ENCODE peak calls at places on chromosomes 12 and 14, in six cellular contexts. One of them, this sample, is unnamed. For H3K4me1, the result is how much of the 10 kb centered on the place peaks cover.

GRCh38 chr14:81366884-81367283 is 33.2 kb downstream of the STON2 start:
- DNase-seq in lower lobe of right lung: no peak
- DNase-seq in sigmoid colon: no peak
- DNase-seq in endothelial cell of umbilical vein: no peak
- DNase-seq in uterus: no peak
- DNase-seq in prostate gland: no peak
- DNase-seq in this sample: no peak

GRCh38 chr12:23361971-23362370 is 587.5 kb downstream of the SOX5 start:
- DNase-seq in lower lobe of right lung: no peak
- DNase-seq in sigmoid colon: no peak
- DNase-seq in endothelial cell of umbilical vein: no peak
- DNase-seq in uterus: no peak
- DNase-seq in prostate gland: no peak
- DNase-seq in this sample: no peak

GRCh38 chr14:100078997-100079561 is 13.9 kb downstream of the EVL start:
- DNase-seq in lower lobe of right lung: no peak
- DNase-seq in sigmoid colon: no peak
- DNase-seq in endothelial cell of umbilical vein: peak
- DNase-seq in uterus: no peak
- DNase-seq in prostate gland: no peak
- DNase-seq in this sample: no peak

GRCh38 chr14:68418192-68419118 is 374.4 kb downstream of the ZFP36L1 start:
- DNase-seq in lower lobe of right lung: no peak
- DNase-seq in sigmoid colon: no peak
- DNase-seq in endothelial cell of umbilical vein: no peak
- DNase-seq in uterus: no peak
- DNase-seq in prostate gland: peak
- DNase-seq in this sample: no peak

GRCh38 chr12:124654666-124655316 is 87.4 kb upstream of the NCOR2 start:
- DNase-seq in lower lobe of right lung: no peak
- DNase-seq in sigmoid colon: peak
- DNase-seq in endothelial cell of umbilical vein: no peak
- DNase-seq in uterus: peak
- DNase-seq in prostate gland: peak
- DNase-seq in this sample: peak

GRCh38 chr12:104137175-104137901 is 672 bp downstream of the NFYB start:
- DNase-seq in lower lobe of right lung: peak
- DNase-seq in sigmoid colon: peak
- DNase-seq in endothelial cell of umbilical vein: peak
- DNase-seq in uterus: peak
- DNase-seq in prostate gland: peak
- DNase-seq in this sample: peak

GRCh38 chr14:69648480-69649414 is 37.4 kb downstream of the SUSD6 start:
- DNase-seq in lower lobe of right lung: no peak
- DNase-seq in sigmoid colon: no peak
- DNase-seq in endothelial cell of umbilical vein: peak
- DNase-seq in uterus: no peak
- DNase-seq in prostate gland: no peak
- DNase-seq in this sample: no peak

GRCh38 chr14:77825895-77826519 is 26.1 kb downstream of the ADCK1 start:
- DNase-seq in lower lobe of right lung: peak
- DNase-seq in sigmoid colon: no peak
- DNase-seq in endothelial cell of umbilical vein: no peak
- DNase-seq in uterus: no peak
- DNase-seq in prostate gland: no peak
- DNase-seq in this sample: peak

GRCh38 chr14:81516941-81517797 is 16.5 kb downstream of the SEL1L start:
- DNase-seq in lower lobe of right lung: no peak
- DNase-seq in sigmoid colon: peak
- DNase-seq in endothelial cell of umbilical vein: peak
- DNase-seq in uterus: peak
- DNase-seq in prostate gland: peak
- DNase-seq in this sample: no peak

GRCh38 chr14:65993996-65994395 is 492.2 kb upstream of the CCDC196 start:
- DNase-seq in lower lobe of right lung: no peak
- DNase-seq in sigmoid colon: no peak
- DNase-seq in endothelial cell of umbilical vein: no peak
- DNase-seq in uterus: no peak
- DNase-seq in prostate gland: no peak
- DNase-seq in this sample: no peak

GRCh38 chr12:120628919-120629318 is 11.5 kb upstream of the CABP1 start:
- DNase-seq in lower lobe of right lung: no peak
- DNase-seq in sigmoid colon: no peak
- DNase-seq in endothelial cell of umbilical vein: no peak
- DNase-seq in uterus: no peak
- DNase-seq in prostate gland: no peak
- DNase-seq in this sample: no peak

GRCh38 chr14:66228267-66228970 is 257.8 kb upstream of the CCDC196 start:
- DNase-seq in lower lobe of right lung: no peak
- DNase-seq in sigmoid colon: no peak
- DNase-seq in endothelial cell of umbilical vein: no peak
- DNase-seq in uterus: no peak
- DNase-seq in prostate gland: no peak
- DNase-seq in this sample: no peak

GRCh38 chr12:57771271-57771872 is 533 bp downstream of the METTL1 start:
- DNase-seq in lower lobe of right lung: peak
- DNase-seq in sigmoid colon: peak
- DNase-seq in endothelial cell of umbilical vein: no peak
- DNase-seq in uterus: peak
- DNase-seq in prostate gland: peak
- DNase-seq in this sample: peak

DNA sequence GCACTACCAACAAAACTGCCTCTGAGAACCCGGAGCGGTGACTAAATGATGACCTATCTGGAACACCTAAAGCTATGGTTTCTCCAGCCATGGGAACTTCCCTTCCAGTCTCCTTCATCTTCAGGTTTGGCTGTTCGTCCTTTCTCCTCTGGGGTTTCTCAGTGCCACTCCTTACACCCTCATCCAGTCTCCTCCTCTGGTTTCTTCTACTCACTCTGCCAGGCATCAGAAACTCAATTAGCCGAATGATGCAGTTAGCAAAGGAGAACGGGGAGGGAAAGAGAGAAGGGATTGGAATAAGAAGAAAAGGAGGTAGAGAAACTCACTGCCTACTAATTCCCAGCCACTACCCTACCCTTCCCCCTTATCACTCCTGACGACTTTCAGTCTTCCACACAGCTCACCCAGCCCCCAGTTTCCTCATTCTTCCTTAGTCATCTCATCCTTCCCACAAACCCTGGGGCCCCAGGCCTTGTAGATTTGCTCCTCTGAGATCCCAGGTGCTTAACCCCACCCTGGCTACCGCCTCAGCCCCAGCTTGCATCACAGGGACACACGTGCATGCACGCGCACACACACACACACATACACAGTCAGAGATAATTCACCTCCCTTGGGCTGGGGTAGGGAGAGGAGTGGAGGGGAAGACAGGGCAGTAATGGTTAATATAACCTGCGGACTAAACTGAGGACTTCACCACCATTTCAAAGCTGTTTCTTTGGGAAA is 13.0 kb downstream of the FGD6 start:
- DNase-seq in lower lobe of right lung: peak
- DNase-seq in sigmoid colon: peak
- DNase-seq in endothelial cell of umbilical vein: peak
- DNase-seq in uterus: peak
- DNase-seq in prostate gland: peak
- DNase-seq in this sample: no peak
- H3K4me1 ChIP-seq in lower lobe of right lung: half or more
- H3K4me1 ChIP-seq in sigmoid colon: half or more
- H3K4me1 ChIP-seq in endothelial cell of umbilical vein: half or more
- H3K4me1 ChIP-seq in uterus: under half
- H3K4me1 ChIP-seq in prostate gland: under half
- H3K4me1 ChIP-seq in this sample: half or more

GRCh38 chr14:38120109-38120508 is 87.6 kb upstream of the SSTR1 start:
- DNase-seq in lower lobe of right lung: no peak
- DNase-seq in sigmoid colon: no peak
- DNase-seq in endothelial cell of umbilical vein: no peak
- DNase-seq in uterus: no peak
- DNase-seq in prostate gland: no peak
- DNase-seq in this sample: no peak

GRCh38 chr14:38122241-38122640 is 85.5 kb upstream of the SSTR1 start:
- DNase-seq in lower lobe of right lung: no peak
- DNase-seq in sigmoid colon: no peak
- DNase-seq in endothelial cell of umbilical vein: no peak
- DNase-seq in uterus: no peak
- DNase-seq in prostate gland: no peak
- DNase-seq in this sample: no peak

GRCh38 chr14:38125484-38125912 is 82.2 kb upstream of the SSTR1 start:
- DNase-seq in lower lobe of right lung: no peak
- DNase-seq in sigmoid colon: no peak
- DNase-seq in endothelial cell of umbilical vein: peak
- DNase-seq in uterus: no peak
- DNase-seq in prostate gland: no peak
- DNase-seq in this sample: peak

GRCh38 chr14:38124496-38124895 is 83.2 kb upstream of the SSTR1 start:
- DNase-seq in lower lobe of right lung: no peak
- DNase-seq in sigmoid colon: no peak
- DNase-seq in endothelial cell of umbilical vein: no peak
- DNase-seq in uterus: no peak
- DNase-seq in prostate gland: no peak
- DNase-seq in this sample: no peak

DNA sequence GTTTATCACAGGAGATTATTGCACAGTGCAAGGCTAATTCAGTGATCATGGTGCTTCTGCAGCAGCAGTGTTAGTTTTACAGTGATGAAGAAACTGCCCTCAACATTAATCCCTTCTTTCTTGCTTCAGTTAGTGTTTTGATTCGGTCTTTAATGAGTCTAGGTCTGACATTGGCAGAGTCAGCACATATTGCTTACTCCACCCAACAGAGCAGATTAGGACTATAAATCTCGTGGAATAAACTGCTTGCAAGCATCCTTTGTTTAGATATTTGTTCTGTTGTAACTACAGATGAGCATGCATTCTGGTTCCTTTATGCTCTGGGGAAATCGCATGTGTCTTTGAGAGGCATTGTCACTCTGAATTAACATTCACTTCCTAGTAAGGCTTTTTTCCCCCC is 86.4 kb upstream of the SSTR1 start:
- DNase-seq in lower lobe of right lung: no peak
- DNase-seq in sigmoid colon: no peak
- DNase-seq in endothelial cell of umbilical vein: peak
- DNase-seq in uterus: no peak
- DNase-seq in prostate gland: no peak
- DNase-seq in this sample: no peak
- TF ChIP-seq CTCF in lower lobe of right lung: no peak
- TF ChIP-seq CTCF in sigmoid colon: no peak
- TF ChIP-seq CTCF in endothelial cell of umbilical vein: no peak
- TF ChIP-seq CTCF in uterus: no peak
- TF ChIP-seq CTCF in prostate gland: no peak
- TF ChIP-seq CTCF in this sample: no peak

GRCh38 chr12:96044017-96044985 is 8.9 kb upstream of the LTA4H start:
- DNase-seq in lower lobe of right lung: no peak
- DNase-seq in sigmoid colon: no peak
- DNase-seq in endothelial cell of umbilical vein: no peak
- DNase-seq in uterus: no peak
- DNase-seq in prostate gland: no peak
- DNase-seq in this sample: peak

GRCh38 chr12:96047621-96048211 is 12.3 kb upstream of the LTA4H start:
- DNase-seq in lower lobe of right lung: peak
- DNase-seq in sigmoid colon: peak
- DNase-seq in endothelial cell of umbilical vein: peak
- DNase-seq in uterus: no peak
- DNase-seq in prostate gland: no peak
- DNase-seq in this sample: peak

GRCh38 chr12:96046543-96047137 is 11.3 kb upstream of the LTA4H start:
- DNase-seq in lower lobe of right lung: no peak
- DNase-seq in sigmoid colon: no peak
- DNase-seq in endothelial cell of umbilical vein: no peak
- DNase-seq in uterus: no peak
- DNase-seq in prostate gland: no peak
- DNase-seq in this sample: no peak

GRCh38 chr12:96047151-96047620 is 11.8 kb upstream of the LTA4H start:
- DNase-seq in lower lobe of right lung: no peak
- DNase-seq in sigmoid colon: no peak
- DNase-seq in endothelial cell of umbilical vein: no peak
- DNase-seq in uterus: no peak
- DNase-seq in prostate gland: no peak
- DNase-seq in this sample: no peak

GRCh38 chr12:96045566-96045965 is 10.2 kb upstream of the LTA4H start:
- DNase-seq in lower lobe of right lung: peak
- DNase-seq in sigmoid colon: no peak
- DNase-seq in endothelial cell of umbilical vein: no peak
- DNase-seq in uterus: no peak
- DNase-seq in prostate gland: no peak
- DNase-seq in this sample: peak
- H3K4me1 ChIP-seq in lower lobe of right lung: half or more
- H3K4me1 ChIP-seq in sigmoid colon: under half
- H3K4me1 ChIP-seq in endothelial cell of umbilical vein: under half
- H3K4me1 ChIP-seq in uterus: under half
- H3K4me1 ChIP-seq in prostate gland: under half
- H3K4me1 ChIP-seq in this sample: under half

GRCh38 chr14:89955418-89956293 is at the start of gene TDP1:
- DNase-seq in lower lobe of right lung: peak
- DNase-seq in sigmoid colon: peak
- DNase-seq in endothelial cell of umbilical vein: peak
- DNase-seq in uterus: peak
- DNase-seq in prostate gland: peak
- DNase-seq in this sample: peak
- TF ChIP-seq CTCF in lower lobe of right lung: no peak
- TF ChIP-seq CTCF in sigmoid colon: no peak
- TF ChIP-seq CTCF in endothelial cell of umbilical vein: peak
- TF ChIP-seq CTCF in uterus: peak
- TF ChIP-seq CTCF in prostate gland: peak
- TF ChIP-seq CTCF in this sample: no peak

GRCh38 chr12:132492951-132493350 is 3.0 kb downstream of the FBRSL1 start:
- DNase-seq in lower lobe of right lung: no peak
- DNase-seq in sigmoid colon: no peak
- DNase-seq in endothelial cell of umbilical vein: no peak
- DNase-seq in uterus: no peak
- DNase-seq in prostate gland: no peak
- DNase-seq in this sample: no peak
- H3K4me1 ChIP-seq in lower lobe of right lung: half or more
- H3K4me1 ChIP-seq in sigmoid colon: half or more
- H3K4me1 ChIP-seq in endothelial cell of umbilical vein: under half
- H3K4me1 ChIP-seq in uterus: under half
- H3K4me1 ChIP-seq in prostate gland: under half
- H3K4me1 ChIP-seq in this sample: half or more

GRCh38 chr12:113473942-113474341 is 2.3 kb upstream of the LHX5 start:
- DNase-seq in lower lobe of right lung: no peak
- DNase-seq in sigmoid colon: no peak
- DNase-seq in endothelial cell of umbilical vein: no peak
- DNase-seq in uterus: no peak
- DNase-seq in prostate gland: no peak
- DNase-seq in this sample: no peak
- TF ChIP-seq CTCF in lower lobe of right lung: no peak
- TF ChIP-seq CTCF in sigmoid colon: no peak
- TF ChIP-seq CTCF in endothelial cell of umbilical vein: no peak
- TF ChIP-seq CTCF in uterus: no peak
- TF ChIP-seq CTCF in prostate gland: no peak
- TF ChIP-seq CTCF in this sample: no peak

GRCh38 chr12:106499628-106500027 is 83.2 kb upstream of the RFX4 start:
- DNase-seq in lower lobe of right lung: no peak
- DNase-seq in sigmoid colon: no peak
- DNase-seq in endothelial cell of umbilical vein: no peak
- DNase-seq in uterus: no peak
- DNase-seq in prostate gland: no peak
- DNase-seq in this sample: no peak
- H3K4me1 ChIP-seq in lower lobe of right lung: under half
- H3K4me1 ChIP-seq in sigmoid colon: under half
- H3K4me1 ChIP-seq in endothelial cell of umbilical vein: under half
- H3K4me1 ChIP-seq in uterus: under half
- H3K4me1 ChIP-seq in prostate gland: under half
- H3K4me1 ChIP-seq in this sample: under half